ENCODE peak calls at places on chromosome 22, in ten cellular contexts. Z is GM10248, T is esophagus squamous epithelium, S is neural crest cell, X is bronchial epithelial cell, E is mucosa of descending colon, L is uterus, K is epithelial cell of esophagus, Y is left ventricle myocardium inferior, G is spleen. N is an unnamed sample.

GRCh38 chr22:45996241-45997076 is 19.5 kb upstream of the WNT7B start:
- DNase-seq in Z (peak; percentile 65), T (no peak), S (no peak), X (no peak), E (peak; percentile 55), L (peak; percentile 51), K (no peak), Y (peak; percentile 75), G (peak; percentile 92), N (no peak)

GRCh38 chr22:21857501-21857914 is 9.9 kb downstream of the MAPK1 start:
- DNase-seq in Z (peak; percentile 67), T (no peak), S (no peak), X (no peak), E (no peak), L (no peak), K (no peak), Y (no peak), G (no peak), N (no peak)

GRCh38 chr22:25841775-25842174 is 99.8 kb downstream of the MYO18B start:
- DNase-seq in Z (no peak), T (no peak), S (no peak), X (no peak), E (no peak), L (no peak), K (no peak), Y (no peak), G (no peak), N (no peak)

GRCh38 chr22:17164392-17165024 is 5.4 kb upstream of the HDHD5 start:
- DNase-seq in Z (no peak), T (no peak), S (no peak), X (no peak), E (no peak), L (no peak), K (no peak), Y (no peak), G (peak; percentile 19), N (no peak)

GRCh38 chr22:29621761-29622526 is 18.5 kb downstream of the NF2 start:
- DNase-seq in Z (no peak), T (no peak), S (no peak), X (peak; percentile 99), E (no peak), L (no peak), K (peak; percentile 97), Y (no peak), G (no peak), N (peak; percentile 60)

GRCh38 chr22:22111267-22111751 is 128.7 kb upstream of the TOP3B start:
- DNase-seq in Z (peak; percentile 86), T (no peak), S (no peak), X (peak; percentile 97), E (no peak), L (no peak), K (peak; percentile 99), Y (no peak), G (no peak), N (no peak)

GRCh38 chr22:20418211-20418788 is 19.3 kb downstream of the SCARF2 start:
- DNase-seq in Z (peak; percentile 86), T (no peak), S (peak; percentile 69), X (peak; percentile 40), E (peak; percentile 80), L (peak; percentile 85), K (peak; percentile 71), Y (peak; percentile 84), G (peak; percentile 94), N (peak; percentile 72)

GRCh38 chr22:27192135-27192900 is 534.9 kb downstream of the MIAT start:
- DNase-seq in Z (no peak), T (no peak), S (no peak), X (no peak), E (no peak), L (no peak), K (no peak), Y (no peak), G (no peak), N (no peak)

GRCh38 chr22:46224771-46225290 is 25.3 kb downstream of the CDPF1 start:
- DNase-seq in Z (no peak), T (no peak), S (no peak), X (no peak), E (no peak), L (no peak), K (no peak), Y (no peak), G (no peak), N (no peak)

DNA sequence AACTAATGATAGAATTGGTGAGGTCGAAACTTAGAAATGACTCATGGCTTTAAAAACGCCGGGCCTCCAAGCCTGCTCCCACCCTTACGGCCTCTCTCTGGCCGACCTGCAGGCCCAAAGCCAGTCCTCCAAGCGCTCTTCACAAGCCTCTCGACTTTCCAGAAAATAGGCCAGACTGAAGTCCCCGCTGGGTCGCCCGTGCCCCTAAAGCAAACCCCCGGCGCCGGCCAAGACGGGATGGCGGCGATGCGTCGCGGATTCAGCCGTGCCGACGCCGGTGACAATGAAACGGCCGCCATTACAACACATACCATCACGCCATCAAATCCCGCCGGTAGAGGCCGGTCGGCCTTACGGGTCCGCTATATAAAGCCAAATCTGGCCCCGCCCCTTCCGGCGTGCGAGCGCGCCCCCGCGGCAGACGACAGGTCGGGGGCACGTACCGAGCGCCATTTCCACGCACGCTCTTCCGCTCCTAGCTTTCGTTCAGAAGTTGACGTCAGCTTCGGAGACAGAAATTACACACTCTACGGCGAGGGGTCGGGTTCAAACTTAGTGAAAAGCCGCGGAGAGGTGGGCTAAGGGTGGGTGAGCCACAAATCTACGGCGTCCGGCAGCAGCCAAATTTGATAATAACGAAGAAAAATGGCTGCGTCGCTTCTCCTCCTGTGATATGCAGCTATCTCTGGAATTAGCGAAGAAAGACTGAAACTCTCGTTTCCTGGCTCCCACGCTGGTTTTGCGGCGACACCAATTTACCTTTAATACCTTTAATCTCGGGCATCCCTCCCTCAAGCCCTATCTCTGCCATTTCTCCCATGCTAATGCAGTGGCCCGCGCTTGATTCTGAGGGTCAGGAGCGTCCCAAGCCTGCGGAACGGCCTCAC is at the start of gene RPL3:
- DNase-seq in Z (peak; percentile 98), T (peak; percentile 87), S (peak; percentile 98), X (peak; percentile 90), E (peak; percentile 98), L (peak; percentile 97), K (peak; percentile 97), Y (peak; percentile 96), G (peak; percentile 99), N (peak; percentile 97)
- TF ChIP-seq CTCF in Z (no peak), T (peak; percentile 33), S (no peak), X (peak; percentile 16), E (no peak), L (peak; percentile 17), K (no peak), Y (peak; percentile 42), G (peak; percentile 5), N (no peak)

DNA sequence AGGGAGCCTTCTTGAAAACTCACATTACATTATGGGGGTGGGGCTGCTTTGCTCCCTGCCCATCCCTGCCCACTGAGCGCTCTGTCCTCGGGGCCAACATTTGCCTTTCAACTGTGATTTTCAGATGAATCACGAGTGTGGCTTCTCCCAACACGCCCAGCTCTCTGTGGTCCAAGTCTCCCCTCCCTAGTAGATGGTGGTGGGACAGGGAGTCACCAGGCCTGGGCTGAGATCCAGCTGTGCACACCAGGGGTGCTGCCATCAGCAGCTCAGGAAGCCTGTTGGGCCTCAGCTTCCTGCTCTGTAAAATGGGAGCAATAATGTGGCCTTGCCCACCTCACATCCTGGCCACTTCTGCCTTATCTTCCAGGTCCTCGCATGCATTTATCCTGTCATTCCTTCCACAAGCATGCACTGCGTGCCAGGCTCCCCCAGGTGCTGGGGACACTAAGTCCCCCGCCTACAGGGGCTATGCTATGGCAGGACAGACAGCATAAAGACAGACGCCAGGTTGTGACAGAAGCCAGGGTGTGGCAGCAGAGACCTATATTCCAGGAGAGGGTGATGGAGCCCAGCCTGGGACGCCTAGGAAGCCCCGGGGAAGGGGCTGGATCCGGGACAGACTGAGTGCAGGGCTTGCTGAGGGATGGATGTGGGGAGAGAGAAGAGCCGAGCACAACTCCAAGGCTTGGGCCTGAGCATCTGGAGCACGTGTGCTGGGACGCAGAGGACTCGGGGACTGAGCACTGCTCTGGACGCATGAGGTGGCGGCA is 30.5 kb downstream of the NFAM1 start:
- DNase-seq in Z (no peak), T (no peak), S (no peak), X (peak; percentile 14), E (no peak), L (no peak), K (peak; percentile 32), Y (no peak), G (no peak), N (no peak)
- TF ChIP-seq CTCF in Z (no peak), T (no peak), S (no peak), X (no peak), E (no peak), L (no peak), K (peak; percentile 2), Y (no peak), G (no peak), N (no peak)

DNA sequence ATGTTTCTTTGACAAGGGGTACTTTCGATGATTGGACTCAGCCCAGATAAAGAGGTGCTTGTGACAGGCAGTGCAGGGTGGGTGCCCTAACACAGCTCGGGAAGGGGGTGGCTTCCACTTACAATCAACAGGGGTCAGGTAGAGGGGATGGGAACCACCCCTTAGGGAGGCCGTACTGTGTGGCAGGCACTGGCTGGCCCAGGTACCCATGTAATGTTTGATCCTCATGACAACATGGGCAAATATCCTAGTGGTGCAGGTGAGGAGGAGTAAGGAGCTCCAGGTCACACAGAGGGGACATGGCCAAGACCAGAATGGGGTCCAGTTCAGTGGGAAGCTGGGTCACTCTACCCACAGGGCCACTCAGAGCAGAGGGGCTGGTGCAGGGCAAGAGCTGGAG is 3.1 kb downstream of the APOL4 start:
- DNase-seq in Z (no peak), T (no peak), S (no peak), X (no peak), E (no peak), L (no peak), K (no peak), Y (no peak), G (no peak), N (no peak)
- TF ChIP-seq CTCF in Z (no peak), T (no peak), S (no peak), X (no peak), E (no peak), L (no peak), K (no peak), Y (no peak), G (no peak), N (no peak)

DNA sequence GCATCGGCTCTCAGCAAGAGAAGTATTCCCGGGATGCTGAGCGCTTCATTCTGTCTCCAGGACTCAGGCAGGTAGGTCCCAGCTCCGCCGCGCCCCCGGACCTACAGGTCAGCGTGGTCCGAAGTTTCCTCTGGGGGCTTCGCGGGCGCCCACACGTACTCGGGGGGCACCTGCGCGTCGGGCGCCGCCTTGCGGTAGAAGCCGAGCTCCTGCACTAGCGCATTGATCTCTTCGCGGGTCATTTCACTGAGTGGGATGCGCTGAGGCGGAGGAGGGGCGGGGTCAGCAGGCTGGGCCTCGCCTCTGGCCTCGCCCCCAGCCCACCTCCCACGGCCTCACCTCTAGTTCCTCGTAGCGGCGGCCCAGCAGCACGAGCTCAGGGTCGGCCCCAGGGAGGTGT is 2.5 kb downstream of the SELENOM start:
- DNase-seq in Z (peak; percentile 49), T (no peak), S (peak; percentile 29), X (no peak), E (no peak), L (peak; percentile 72), K (peak; percentile 31), Y (no peak), G (peak; percentile 69), N (no peak)
- TF ChIP-seq CTCF in Z (peak; percentile 19), T (no peak), S (peak; percentile 61), X (peak; percentile 28), E (no peak), L (peak; percentile 39), K (peak; percentile 33), Y (peak; percentile 49), G (no peak), N (no peak)